ENCODE peak calls at places on chromosome 11, in six cellular contexts. C is fibroblast of lung, F is GM23338, T is A673, H is endothelial cell of umbilical vein, V is MM.1S. Z is an unnamed sample. For H3K36me3, the result is how much of the 10 kb centered on the place peaks cover.

GRCh38 chr11:111707039-111707690 is 59.0 kb downstream of the PPP2R1B start:
- DNase-seq in H (peak), T (peak), C (peak), V (no peak), F (no peak), Z (peak)

GRCh38 chr11:66639066-66639813 is 737 bp downstream of the RBM4 start:
- DNase-seq in V (peak), H (peak), C (peak), T (peak), F (peak), Z (peak)

GRCh38 chr11:44320289-44320973 is 10.5 kb upstream of the ALX4 start:
- DNase-seq in H (no peak), V (no peak), T (no peak), F (no peak), C (no peak), Z (no peak)

GRCh38 chr11:110317516-110317932 is 21.1 kb upstream of the RDX start:
- DNase-seq in F (no peak), H (peak), C (peak), V (no peak), T (peak), Z (peak)

GRCh38 chr11:113715882-113716625 is 9.9 kb upstream of the TMPRSS5 start:
- DNase-seq in F (no peak), H (no peak), T (no peak), V (no peak), C (no peak), Z (no peak)

GRCh38 chr11:980438-981365 is 55.0 kb downstream of the AP2A2 start:
- DNase-seq in H (no peak), V (no peak), F (no peak), T (no peak), C (peak), Z (no peak)

GRCh38 chr11:44598831-44599230 is 33.4 kb downstream of the CD82 start:
- DNase-seq in H (no peak), F (no peak), V (no peak), C (no peak), T (no peak), Z (no peak)

GRCh38 chr11:88435405-88435804 is 97.9 kb upstream of the CTSC start:
- DNase-seq in H (no peak), C (no peak), F (no peak), V (peak), T (no peak), Z (no peak)

GRCh38 chr11:57224537-57224936 is 12.5 kb downstream of the APLNR start:
- DNase-seq in V (no peak), T (peak), C (peak), H (no peak), F (no peak), Z (peak)

GRCh38 chr11:2510626-2511402 is 66.0 kb downstream of the KCNQ1 start:
- DNase-seq in H (no peak), T (no peak), V (no peak), C (no peak), F (no peak), Z (no peak)

GRCh38 chr11:1546077-1546535 is 26.0 kb downstream of the DUSP8 start:
- DNase-seq in H (no peak), C (no peak), T (no peak), F (peak), V (no peak), Z (no peak)

GRCh38 chr11:67056640-67057409 is at the start of gene RHOD:
- DNase-seq in V (peak), T (no peak), C (peak), F (peak), H (peak), Z (peak)

GRCh38 chr11:65524010-65524746 is 705 bp upstream of the SCYL1 start:
- DNase-seq in F (no peak), T (no peak), V (no peak), C (no peak), H (peak), Z (no peak)

GRCh38 chr11:119144825-119145476 is 3.9 kb upstream of the ABCG4 start:
- DNase-seq in C (peak), F (peak), V (peak), H (peak), T (peak), Z (peak)

GRCh38 chr11:65446446-65447277 is 24.1 kb downstream of the NEAT1 start:
- DNase-seq in V (no peak), C (peak), F (no peak), T (no peak), H (peak), Z (peak)

GRCh38 chr11:61904539-61905048 is 12.8 kb downstream of the RAB3IL1 start:
- DNase-seq in C (no peak), T (no peak), F (peak), H (peak), V (no peak), Z (no peak)

GRCh38 chr11:44351006-44351660 is 41.2 kb upstream of the ALX4 start:
- DNase-seq in C (no peak), V (no peak), T (no peak), F (no peak), H (no peak), Z (no peak)

GRCh38 chr11:64120951-64121569 is 44.9 kb downstream of the MACROD1 start:
- DNase-seq in C (peak), V (no peak), H (no peak), F (no peak), T (peak), Z (no peak)

GRCh38 chr11:68122936-68123539 is 1.9 kb upstream of the CHKA start:
- DNase-seq in F (peak), V (no peak), C (no peak), T (no peak), H (no peak), Z (peak)

GRCh38 chr11:130774703-130775102 is 141.6 kb downstream of the SNX19 start:
- DNase-seq in T (peak), F (no peak), H (no peak), V (no peak), C (no peak), Z (peak)
- H3K27ac ChIP-seq in T (no peak), F (no peak), H (no peak), V (no peak), C (no peak), Z (peak)

GRCh38 chr11:12686246-12687060 is 12.2 kb downstream of the TEAD1 start:
- DNase-seq in C (peak), F (no peak), T (no peak), V (no peak), H (peak), Z (peak)
- TF ChIP-seq EZH2 in C (no peak), F (no peak), T (no peak), V (no peak), H (no peak), Z (no peak)

DNA sequence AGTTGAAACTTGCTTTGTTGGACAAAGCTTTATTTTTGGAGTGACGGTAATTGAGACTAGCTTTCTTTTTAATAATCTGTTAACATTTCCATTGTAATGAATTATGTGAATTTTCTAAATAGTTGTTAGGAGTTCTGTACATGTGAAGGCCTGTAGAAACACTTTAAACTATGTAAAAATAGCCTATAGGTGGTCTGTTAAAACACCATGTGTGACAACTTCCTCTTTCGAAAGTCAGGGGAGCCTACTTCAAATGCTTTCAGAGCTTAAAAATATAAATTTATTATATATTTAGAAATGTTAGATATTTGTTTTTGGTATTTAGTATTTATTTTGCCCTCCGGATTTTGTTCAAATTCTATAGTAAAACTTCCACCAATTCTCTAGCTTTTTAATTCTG is 28.7 kb downstream of the DDIAS start:
- DNase-seq in T (no peak), H (no peak), F (no peak), C (no peak), V (no peak), Z (no peak)
- H3K36me3 ChIP-seq in T (under half), H (under half), F (under half), C (under half), V (under half), Z (under half)

GRCh38 chr11:75523811-75524401 is 1.8 kb downstream of the GDPD5 start:
- DNase-seq in T (no peak), V (no peak), H (no peak), C (no peak), F (no peak), Z (no peak)
- H3K27ac ChIP-seq in T (no peak), V (no peak), H (no peak), C (no peak), F (no peak), Z (no peak)